ENCODE peak calls at places on chromosomes 5 and 9, in seven cellular contexts. E, Y, K, R, P, U and T are unnamed samples.

GRCh38 chr5:9869616-9870288 is 239.6 kb upstream of the TAS2R1 start:
- DNase-seq in E (no peak), Y (no peak), K (no peak), R (no peak), P (no peak), U (no peak), T (no peak)

GRCh38 chr5:25515525-25515924 is 870.7 kb upstream of the CDH10 start:
- DNase-seq in E (no peak), Y (no peak), K (no peak), R (no peak), P (no peak), U (no peak), T (no peak)

GRCh38 chr5:139422307-139422893 is 16.9 kb downstream of the DNAJC18 start:
- DNase-seq in E (peak), Y (peak), K (no peak), R (peak), P (peak), U (peak), T (no peak)

GRCh38 chr9:97419315-97419867 is 7.5 kb downstream of the TDRD7 start:
- DNase-seq in E (no peak), Y (no peak), K (no peak), R (no peak), P (peak), U (no peak), T (no peak)

GRCh38 chr9:75964431-75964830 is 74.0 kb downstream of the PCSK5 start:
- DNase-seq in E (peak), Y (no peak), K (no peak), R (no peak), P (no peak), U (no peak), T (no peak)

GRCh38 chr5:128436825-128437224 is 101.2 kb downstream of the FBN2 start:
- DNase-seq in E (peak), Y (no peak), K (no peak), R (peak), P (no peak), U (no peak), T (no peak)

GRCh38 chr5:172887735-172888134 is 53.7 kb downstream of the ERGIC1 start:
- DNase-seq in E (no peak), Y (no peak), K (peak), R (peak), P (no peak), U (no peak), T (no peak)

GRCh38 chr5:38211354-38211710 is 47.0 kb upstream of the EGFLAM start:
- DNase-seq in E (no peak), Y (no peak), K (no peak), R (no peak), P (no peak), U (no peak), T (no peak)

GRCh38 chr9:91192379-91192775 is 169.3 kb downstream of the AUH start:
- DNase-seq in E (no peak), Y (no peak), K (no peak), R (no peak), P (no peak), U (peak), T (no peak)

GRCh38 chr5:68255305-68256130 is 40.0 kb downstream of the PIK3R1 start:
- DNase-seq in E (no peak), Y (no peak), K (no peak), R (no peak), P (no peak), U (no peak), T (no peak)

GRCh38 chr5:109711681-109712080 is 22.0 kb downstream of the MAN2A1 start:
- DNase-seq in E (no peak), Y (no peak), K (no peak), R (no peak), P (no peak), U (no peak), T (no peak)

GRCh38 chr9:117929873-117930272 is 225.7 kb downstream of the TLR4 start:
- DNase-seq in E (no peak), Y (peak), K (no peak), R (no peak), P (no peak), U (no peak), T (no peak)

GRCh38 chr5:147287181-147287580 is 52.4 kb downstream of the STK32A start:
- DNase-seq in E (no peak), Y (no peak), K (no peak), R (no peak), P (no peak), U (no peak), T (no peak)

GRCh38 chr5:119080975-119081374 is 10.1 kb downstream of the DMXL1 start:
- DNase-seq in E (no peak), Y (no peak), K (no peak), R (no peak), P (no peak), U (no peak), T (no peak)

GRCh38 chr5:136082390-136083193 is 50.1 kb upstream of the SMAD5 start:
- DNase-seq in E (peak), Y (peak), K (peak), R (peak), P (peak), U (no peak), T (peak)

GRCh38 chr9:133956520-133957076 is 35.5 kb downstream of the VAV2 start:
- DNase-seq in E (no peak), Y (no peak), K (no peak), R (peak), P (no peak), U (no peak), T (no peak)